ENCODE peak calls at places on chromosomes 1 and 21, in nine cellular contexts. U is IMR-90, Z is colonic mucosa, F is MM.1S, R is psoas muscle, X is lung, A is left ventricle myocardium inferior, B is Peyer's patch, M is sigmoid colon. W is an unnamed sample.

GRCh38 chr1:202411421-202411820 is 62.9 kb downstream of the PPP1R12B start:
- DNase-seq in U (no peak), Z (no peak), F (no peak), R (no peak), X (no peak), A (no peak), B (no peak), M (no peak), W (no peak)

GRCh38 chr1:100530901-100531487 is 6.9 kb upstream of the GPR88 start:
- DNase-seq in U (peak; percentile 83), Z (no peak), F (peak; percentile 56), R (peak; percentile 25), X (no peak), A (no peak), B (peak; percentile 56), M (peak; percentile 81), W (no peak)

GRCh38 chr1:154768456-154769125 is 101.5 kb downstream of the KCNN3 start:
- DNase-seq in U (no peak), Z (no peak), F (no peak), R (no peak), X (no peak), A (no peak), B (no peak), M (peak; percentile 58), W (peak; percentile 19)

GRCh38 chr1:108211014-108211413 is 10.9 kb upstream of the SLC25A24 start:
- DNase-seq in U (no peak), Z (no peak), F (no peak), R (no peak), X (no peak), A (no peak), B (no peak), M (no peak), W (no peak)

GRCh38 chr1:242784807-242785206 is 260.3 kb upstream of the PLD5 start:
- DNase-seq in U (no peak), Z (no peak), F (no peak), R (no peak), X (no peak), A (no peak), B (no peak), M (no peak), W (no peak)

GRCh38 chr1:20507248-20507563 is 745 bp downstream of the MUL1 start:
- DNase-seq in U (no peak), Z (no peak), F (no peak), R (no peak), X (no peak), A (no peak), B (no peak), M (no peak), W (no peak)

GRCh38 chr1:168474322-168474721 is 69.5 kb downstream of the XCL2 start:
- DNase-seq in U (no peak), Z (no peak), F (no peak), R (no peak), X (no peak), A (no peak), B (no peak), M (no peak), W (no peak)

GRCh38 chr21:10418649-10419048 is 102.7 kb upstream of the TPTE start:
- DNase-seq in U (no peak), Z (no peak), F (no peak), R (no peak), X (no peak), A (no peak), B (no peak), M (no peak), W (no peak)

GRCh38 chr1:9841460-9841859 is 17.7 kb upstream of the CLSTN1 start:
- DNase-seq in U (no peak), Z (no peak), F (no peak), R (no peak), X (no peak), A (no peak), B (no peak), M (no peak), W (no peak)

GRCh38 chr1:204098683-204099082 is 25.8 kb downstream of the SOX13 start:
- DNase-seq in U (no peak), Z (no peak), F (no peak), R (no peak), X (no peak), A (no peak), B (no peak), M (no peak), W (no peak)

GRCh38 chr1:169550294-169550693 is 36.0 kb downstream of the F5 start:
- DNase-seq in U (peak; percentile 38), Z (no peak), F (peak; percentile 74), R (no peak), X (no peak), A (no peak), B (no peak), M (no peak), W (no peak)

GRCh38 chr1:228059536-228060457 is 22.7 kb upstream of the ARF1 start:
- DNase-seq in U (no peak), Z (peak; percentile 100), F (no peak), R (no peak), X (peak; percentile 99), A (no peak), B (peak; percentile 95), M (peak; percentile 68), W (no peak)
- H3K4me3 ChIP-seq in U (no peak overlapping the region), Z (peak overlapping the region; percentile 33), F (no peak overlapping the region), R (peak overlapping the region; percentile 22), X (peak overlapping the region; percentile 8), A (peak overlapping the region; percentile 35), B (peak overlapping the region; percentile 11), M (no peak overlapping the region), W (no peak overlapping the region)

GRCh38 chr1:208221291-208221622 is 22.9 kb downstream of the PLXNA2 start:
- DNase-seq in U (no peak), Z (no peak), F (no peak), R (no peak), X (no peak), A (no peak), B (no peak), M (no peak), W (no peak)

GRCh38 chr1:208217774-208218173 is 26.4 kb downstream of the PLXNA2 start:
- DNase-seq in U (no peak), Z (no peak), F (no peak), R (no peak), X (no peak), A (no peak), B (no peak), M (no peak), W (no peak)

GRCh38 chr1:208218237-208219097 is 25.7 kb downstream of the PLXNA2 start:
- DNase-seq in U (no peak), Z (no peak), F (no peak), R (no peak), X (no peak), A (no peak), B (no peak), M (no peak), W (no peak)

GRCh38 chr1:208219659-208220282 is 24.4 kb downstream of the PLXNA2 start:
- DNase-seq in U (peak; percentile 61), Z (no peak), F (no peak), R (peak; percentile 79), X (no peak), A (peak; percentile 70), B (no peak), M (peak; percentile 84), W (peak; percentile 69)

GRCh38 chr1:208219098-208219658 is 25.0 kb downstream of the PLXNA2 start:
- DNase-seq in U (no peak), Z (no peak), F (no peak), R (no peak), X (no peak), A (no peak), B (no peak), M (no peak), W (no peak)
- H3K27ac ChIP-seq in U (peak overlapping the region; percentile 36), Z (peak overlapping the region; percentile 3), F (no peak overlapping the region), R (peak overlapping the region; percentile 79), X (peak overlapping the region; percentile 79), A (peak overlapping the region; percentile 83), B (peak overlapping the region; percentile 26), M (peak overlapping the region; percentile 78), W (peak overlapping the region; percentile 92)

GRCh38 chr1:179875606-179876288 is 1.9 kb downstream of the TOR1AIP2 start:
- DNase-seq in U (no peak), Z (no peak), F (no peak), R (no peak), X (no peak), A (no peak), B (no peak), M (no peak), W (no peak)

GRCh38 chr1:179881642-179882252 is 338 bp upstream of the TOR1AIP1 start:
- DNase-seq in U (peak; percentile 92), Z (peak; percentile 78), F (no peak), R (no peak), X (no peak), A (no peak), B (peak; percentile 87), M (peak; percentile 97), W (peak; percentile 93)

GRCh38 chr1:179879797-179880196 is 2.2 kb upstream of the TOR1AIP2 start:
- DNase-seq in U (no peak), Z (no peak), F (peak; percentile 88), R (no peak), X (no peak), A (no peak), B (no peak), M (no peak), W (no peak)

GRCh38 chr1:179876289-179876715 is 1.3 kb downstream of the TOR1AIP2 start:
- DNase-seq in U (peak; percentile 61), Z (peak; percentile 23), F (no peak), R (no peak), X (peak; percentile 48), A (no peak), B (no peak), M (no peak), W (no peak)

DNA sequence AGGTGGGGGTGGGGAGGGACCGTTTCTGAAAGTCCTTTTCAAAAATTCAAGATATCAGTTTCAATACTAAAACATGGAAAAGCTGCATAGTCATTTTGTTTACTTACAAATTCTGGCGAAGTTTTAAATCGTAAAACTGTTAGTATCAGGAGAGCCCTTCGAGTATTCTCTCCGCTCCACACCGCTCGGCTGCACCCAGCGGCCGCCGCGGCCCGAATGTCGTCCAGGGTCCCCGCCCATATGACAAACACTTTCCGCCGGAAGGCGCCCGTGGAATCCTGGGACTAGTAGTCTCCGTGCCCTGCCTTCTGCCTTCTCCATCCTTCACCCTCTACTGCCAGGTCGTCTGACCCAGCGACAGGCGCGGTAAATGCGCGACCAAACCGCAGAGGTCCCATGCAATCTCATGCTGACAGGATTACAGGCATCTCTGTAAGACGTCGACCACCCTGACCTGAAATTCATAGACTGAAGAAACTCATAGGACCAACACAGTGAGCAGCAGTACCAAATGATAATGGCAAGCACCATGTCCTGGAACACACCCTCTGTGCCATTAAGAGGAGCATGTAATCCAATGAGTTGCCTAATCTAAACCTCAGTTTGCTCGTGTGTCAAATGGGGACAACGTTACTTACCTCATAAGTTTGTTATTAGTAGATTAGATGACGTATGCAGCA is at the start of gene TOR1AIP2:
- DNase-seq in U (peak; percentile 75), Z (peak; percentile 94), F (peak; percentile 92), R (peak; percentile 89), X (peak; percentile 93), A (peak; percentile 92), B (peak; percentile 96), M (peak; percentile 95), W (peak; percentile 75)
- TF ChIP-seq CTCF in U (peak; percentile 2), Z (no peak), F (no peak), R (no peak), X (no peak), A (peak; percentile 39), B (no peak), M (no peak), W (peak; percentile 3)

DNA sequence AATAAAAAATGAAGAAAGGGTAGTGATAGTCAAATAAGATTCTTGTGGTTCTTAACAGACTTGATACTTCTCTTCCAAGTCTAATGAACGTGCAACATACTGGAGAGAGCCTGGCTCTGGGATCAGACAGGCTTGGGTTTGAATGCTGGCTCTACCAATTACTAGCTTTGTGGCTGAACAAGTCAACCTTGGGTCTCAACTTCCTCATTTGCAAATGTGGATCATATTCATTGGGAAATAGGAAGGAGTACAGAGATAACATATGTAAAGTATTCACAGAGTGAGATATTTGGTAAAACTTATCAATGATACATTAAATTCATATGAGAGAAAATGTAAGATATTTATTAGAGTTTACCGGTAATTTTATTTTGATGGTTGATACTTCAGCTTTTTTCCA is 2.0 kb downstream of the EDEM3 start:
- DNase-seq in U (no peak), Z (no peak), F (no peak), R (no peak), X (no peak), A (no peak), B (no peak), M (no peak), W (no peak)
- H3K4me3 ChIP-seq in U (no peak overlapping the region), Z (no peak overlapping the region), F (peak overlapping the region; percentile 97), R (peak overlapping the region; percentile 5), X (no peak overlapping the region), A (no peak overlapping the region), B (no peak overlapping the region), M (no peak overlapping the region), W (peak overlapping the region; percentile 90)

W was measured in ascending aorta.